ENCODE peak calls at places on chromosomes 11 and 22, in eight cellular contexts. E is WERI-Rb-1, T is spleen, P is BE2C, I is psoas muscle, Y is testis, G is adrenal gland, K is uterus. R is an unnamed sample.

GRCh38 chr22:30474683-30475424 is 3.0 kb upstream of the SEC14L3 start:
- DNase-seq in E (no peak), T (no peak), P (no peak), I (no peak), Y (no peak), G (no peak), K (no peak), R (no peak)

GRCh38 chr11:65781962-65782815 is 1.4 kb upstream of the AP5B1 start:
- DNase-seq in E (no peak), T (peak; percentile 65), P (no peak), I (peak; percentile 47), Y (no peak), G (no peak), K (no peak), R (no peak)

GRCh38 chr11:60774726-60775125 is 10.4 kb upstream of the MS4A10 start:
- DNase-seq in E (no peak), T (peak; percentile 59), P (no peak), I (no peak), Y (no peak), G (no peak), K (no peak), R (no peak)

GRCh38 chr11:66855574-66856495 is 1.0 kb upstream of the LRFN4 start:
- DNase-seq in E (peak; percentile 96), T (peak; percentile 98), P (peak; percentile 98), I (peak; percentile 98), Y (peak; percentile 93), G (peak; percentile 95), K (peak; percentile 88), R (peak; percentile 98)

GRCh38 chr11:45089251-45089650 is 57.2 kb upstream of the PRDM11 start:
- DNase-seq in E (no peak), T (no peak), P (no peak), I (peak; percentile 93), Y (peak; percentile 82), G (peak; percentile 96), K (peak; percentile 70), R (no peak)

GRCh38 chr11:20363149-20363499 is 390 bp upstream of the HTATIP2 start:
- DNase-seq in E (no peak), T (no peak), P (no peak), I (no peak), Y (no peak), G (no peak), K (no peak), R (no peak)

GRCh38 chr11:35047179-35047578 is 91.8 kb upstream of the CD44 start:
- DNase-seq in E (no peak), T (no peak), P (no peak), I (no peak), Y (no peak), G (no peak), K (no peak), R (no peak)

GRCh38 chr11:126510621-126511370 is 155.3 kb downstream of the ST3GAL4 start:
- DNase-seq in E (no peak), T (peak; percentile 29), P (no peak), I (no peak), Y (no peak), G (no peak), K (no peak), R (no peak)

GRCh38 chr22:17578129-17578754 is 14.9 kb downstream of the SLC25A18 start:
- DNase-seq in E (no peak), T (no peak), P (no peak), I (peak; percentile 76), Y (peak; percentile 93), G (peak; percentile 78), K (no peak), R (no peak)

GRCh38 chr11:43786016-43786415 is 94.6 kb upstream of the ALKBH3 start:
- DNase-seq in E (no peak), T (no peak), P (no peak), I (no peak), Y (no peak), G (no peak), K (no peak), R (no peak)

GRCh38 chr22:30313527-30314385 is 13.0 kb downstream of the TBC1D10A start:
- DNase-seq in E (no peak), T (no peak), P (peak; percentile 60), I (no peak), Y (no peak), G (no peak), K (no peak), R (no peak)

GRCh38 chr11:119964136-119965025 is 173.5 kb downstream of the TRIM29 start:
- DNase-seq in E (no peak), T (no peak), P (no peak), I (no peak), Y (peak; percentile 15), G (no peak), K (no peak), R (no peak)

GRCh38 chr11:15091620-15092019 is 18.2 kb downstream of the CALCB start:
- DNase-seq in E (no peak), T (no peak), P (no peak), I (no peak), Y (no peak), G (no peak), K (no peak), R (no peak)

GRCh38 chr11:43989162-43989961 is 46.9 kb downstream of the C11orf96 start:
- DNase-seq in E (peak; percentile 82), T (peak; percentile 60), P (peak; percentile 79), I (peak; percentile 77), Y (peak; percentile 82), G (peak; percentile 47), K (peak; percentile 52), R (peak; percentile 80)

GRCh38 chr22:27798526-27799333 is 2.8 kb downstream of the MN1 start:
- DNase-seq in E (no peak), T (no peak), P (no peak), I (no peak), Y (no peak), G (no peak), K (peak; percentile 9), R (peak; percentile 66)

GRCh38 chr11:65315866-65316233 is 1.2 kb downstream of the CDC42EP2 start:
- DNase-seq in E (no peak), T (no peak), P (no peak), I (no peak), Y (no peak), G (no peak), K (no peak), R (no peak)

GRCh38 chr11:20712912-20713311 is 43.5 kb downstream of the NELL1 start:
- DNase-seq in E (no peak), T (no peak), P (no peak), I (no peak), Y (no peak), G (no peak), K (no peak), R (no peak)

GRCh38 chr22:48721394-48721666 is 1106.3 kb downstream of the BRD1 start:
- DNase-seq in E (no peak), T (no peak), P (no peak), I (no peak), Y (no peak), G (no peak), K (no peak), R (no peak)

GRCh38 chr22:48717883-48718817 is 1109.5 kb downstream of the BRD1 start:
- DNase-seq in E (no peak), T (peak; percentile 56), P (no peak), I (no peak), Y (no peak), G (no peak), K (no peak), R (no peak)

GRCh38 chr22:48720662-48721393 is 1106.8 kb downstream of the BRD1 start:
- DNase-seq in E (no peak), T (peak; percentile 58), P (no peak), I (no peak), Y (no peak), G (no peak), K (no peak), R (no peak)

GRCh38 chr22:48718818-48719500 is 1108.7 kb downstream of the BRD1 start:
- DNase-seq in E (peak; percentile 85), T (peak; percentile 47), P (no peak), I (no peak), Y (no peak), G (no peak), K (no peak), R (no peak)

GRCh38 chr22:48719978-48720661 is 1107.6 kb downstream of the BRD1 start:
- DNase-seq in E (peak; percentile 65), T (peak; percentile 40), P (no peak), I (no peak), Y (no peak), G (no peak), K (no peak), R (no peak)
- TF ChIP-seq CTCF in E (peak; percentile 78), T (no peak), P (no peak), I (no peak), Y (no peak), G (no peak), K (no peak), R (no peak)

DNA sequence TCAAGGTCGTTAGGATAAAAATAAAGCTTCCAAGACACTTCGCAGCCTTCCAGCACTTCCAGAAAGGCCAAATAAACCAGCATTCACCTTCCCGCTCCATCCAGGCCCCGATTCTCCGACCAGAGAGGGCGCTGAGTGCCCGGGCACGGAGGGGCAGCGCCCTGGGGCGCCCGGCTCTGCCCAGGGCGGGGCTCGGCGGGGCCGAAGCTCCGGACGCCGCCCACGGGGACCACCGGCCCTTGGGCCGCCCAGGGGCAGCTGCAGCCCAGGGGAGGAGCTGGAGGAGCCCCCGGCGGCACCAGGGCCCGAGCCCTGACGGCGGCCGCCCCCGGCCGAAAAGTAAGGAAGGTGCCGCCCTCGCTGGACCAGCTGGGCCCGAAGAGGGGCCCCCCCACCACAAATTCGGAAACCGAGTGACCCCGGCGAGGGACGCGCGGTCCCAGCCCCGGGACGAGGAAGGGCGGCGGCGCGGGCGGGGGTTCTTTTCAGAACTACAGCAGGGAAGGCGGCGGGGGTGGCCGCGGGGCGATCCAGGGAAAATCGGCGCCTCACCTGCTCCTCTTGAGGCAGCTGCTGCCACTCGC is 346 bp downstream of the ATL3 start:
- DNase-seq in E (no peak), T (peak; percentile 90), P (peak; percentile 16), I (peak; percentile 72), Y (peak; percentile 62), G (peak; percentile 48), K (peak; percentile 56), R (peak; percentile 36)
- TF ChIP-seq CTCF in E (peak; percentile 10), T (no peak), P (peak; percentile 16), I (peak; percentile 38), Y (peak; percentile 26), G (no peak), K (peak; percentile 56), R (no peak)

GRCh38 chr22:39661842-39662676 is 91.5 kb downstream of the CACNA1I start:
- DNase-seq in E (no peak), T (peak; percentile 86), P (no peak), I (no peak), Y (peak; percentile 50), G (no peak), K (peak; percentile 25), R (no peak)
- TF ChIP-seq CTCF in E (no peak), T (no peak), P (no peak), I (no peak), Y (no peak), G (no peak), K (no peak), R (no peak)

DNA sequence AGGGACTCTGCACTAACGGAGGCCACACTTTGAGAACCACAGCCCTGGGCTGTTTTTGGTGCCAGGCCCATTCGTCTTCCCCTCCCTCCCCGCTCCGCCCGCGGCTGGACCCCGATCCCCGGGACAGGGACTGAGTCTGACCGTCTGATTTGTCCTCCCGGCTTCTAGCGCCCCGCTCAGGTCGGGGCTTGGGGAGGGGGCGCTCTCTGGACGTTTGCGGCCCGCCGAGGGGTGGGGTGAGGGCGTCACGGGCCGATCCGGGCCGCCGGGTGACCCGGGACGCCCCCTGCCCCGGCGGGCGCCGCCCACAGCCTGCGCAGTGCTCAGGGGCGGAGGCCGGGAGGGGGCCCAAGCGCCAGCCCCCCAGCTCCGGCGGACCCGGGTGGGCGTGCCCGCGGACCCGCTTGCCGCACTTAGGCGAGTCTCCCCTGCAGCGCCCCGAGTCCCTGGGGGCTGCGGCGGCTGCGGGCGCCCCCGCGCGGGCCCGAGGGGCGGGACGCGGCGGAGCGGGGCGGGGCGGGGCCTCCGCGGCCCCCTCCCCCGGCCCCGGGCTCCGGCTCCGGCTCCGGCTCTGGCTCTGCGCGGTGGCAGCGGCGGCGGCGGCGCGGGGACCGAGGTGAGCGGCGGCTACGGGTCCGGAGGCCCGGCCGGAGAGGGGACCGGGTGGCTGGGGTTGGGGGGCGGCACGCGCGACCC is 33.7 kb upstream of the PRR5 start:
- DNase-seq in E (peak; percentile 52), T (peak; percentile 87), P (peak; percentile 48), I (peak; percentile 53), Y (no peak), G (no peak), K (no peak), R (no peak)
- TF ChIP-seq CTCF in E (peak; percentile 8), T (no peak), P (no peak), I (no peak), Y (no peak), G (no peak), K (no peak), R (no peak)